ENCODE peak calls at places on chromosomes 7 and 10, in eight cellular contexts. U is GM12892, T is adrenal gland, E is HCT116, D is A549, F is gastrocnemius medialis, O is heart left ventricle, A is spleen. R is an unnamed sample.

GRCh38 chr7:130740617-130741016 is 6.6 kb upstream of the KLF14 start:
- DNase-seq in U (no peak), T (no peak), E (no peak), D (no peak), F (no peak), O (no peak), A (no peak), R (no peak)

GRCh38 chr7:45589915-45590678 is 15.9 kb downstream of the ADCY1 start:
- DNase-seq in U (no peak), T (no peak), E (no peak), D (no peak), F (no peak), O (no peak), A (peak; percentile 53), R (no peak)

GRCh38 chr7:158107806-158108205 is 479.8 kb downstream of the PTPRN2 start:
- DNase-seq in U (no peak), T (no peak), E (no peak), D (no peak), F (no peak), O (no peak), A (no peak), R (no peak)

GRCh38 chr7:34842782-34843181 is 184.8 kb downstream of the NPSR1 start:
- DNase-seq in U (no peak), T (no peak), E (no peak), D (no peak), F (no peak), O (no peak), A (no peak), R (no peak)

GRCh38 chr10:67697646-67698245 is 1.8 kb upstream of the CTNNA3 start:
- DNase-seq in U (peak; percentile 14), T (peak; percentile 19), E (peak; percentile 41), D (peak; percentile 58), F (no peak), O (no peak), A (no peak), R (peak; percentile 52)

GRCh38 chr10:97647556-97647955 is 7.1 kb downstream of the PI4K2A start:
- DNase-seq in U (no peak), T (no peak), E (no peak), D (no peak), F (no peak), O (no peak), A (no peak), R (no peak)

GRCh38 chr10:31958849-31959248 is 30.2 kb upstream of the ARHGAP12 start:
- DNase-seq in U (no peak), T (no peak), E (no peak), D (no peak), F (no peak), O (no peak), A (no peak), R (no peak)

GRCh38 chr10:43968961-43969360 is 320.3 kb upstream of the ZNF32 start:
- DNase-seq in U (no peak), T (no peak), E (no peak), D (no peak), F (no peak), O (no peak), A (no peak), R (no peak)

GRCh38 chr10:133351408-133352318 is 4.5 kb downstream of the PRAP1 start:
- DNase-seq in U (no peak), T (no peak), E (no peak), D (no peak), F (no peak), O (peak; percentile 56), A (no peak), R (no peak)

GRCh38 chr7:104928721-104929400 is 85.1 kb upstream of the KMT2E start:
- DNase-seq in U (no peak), T (no peak), E (no peak), D (no peak), F (no peak), O (no peak), A (no peak), R (no peak)

GRCh38 chr7:144398911-144399310 is 4.6 kb downstream of the NOBOX start:
- DNase-seq in U (no peak), T (no peak), E (no peak), D (no peak), F (no peak), O (no peak), A (no peak), R (no peak)

GRCh38 chr10:128092454-128092853 is 33.8 kb downstream of the MKI67 start:
- DNase-seq in U (no peak), T (no peak), E (no peak), D (no peak), F (no peak), O (no peak), A (no peak), R (no peak)

DNA sequence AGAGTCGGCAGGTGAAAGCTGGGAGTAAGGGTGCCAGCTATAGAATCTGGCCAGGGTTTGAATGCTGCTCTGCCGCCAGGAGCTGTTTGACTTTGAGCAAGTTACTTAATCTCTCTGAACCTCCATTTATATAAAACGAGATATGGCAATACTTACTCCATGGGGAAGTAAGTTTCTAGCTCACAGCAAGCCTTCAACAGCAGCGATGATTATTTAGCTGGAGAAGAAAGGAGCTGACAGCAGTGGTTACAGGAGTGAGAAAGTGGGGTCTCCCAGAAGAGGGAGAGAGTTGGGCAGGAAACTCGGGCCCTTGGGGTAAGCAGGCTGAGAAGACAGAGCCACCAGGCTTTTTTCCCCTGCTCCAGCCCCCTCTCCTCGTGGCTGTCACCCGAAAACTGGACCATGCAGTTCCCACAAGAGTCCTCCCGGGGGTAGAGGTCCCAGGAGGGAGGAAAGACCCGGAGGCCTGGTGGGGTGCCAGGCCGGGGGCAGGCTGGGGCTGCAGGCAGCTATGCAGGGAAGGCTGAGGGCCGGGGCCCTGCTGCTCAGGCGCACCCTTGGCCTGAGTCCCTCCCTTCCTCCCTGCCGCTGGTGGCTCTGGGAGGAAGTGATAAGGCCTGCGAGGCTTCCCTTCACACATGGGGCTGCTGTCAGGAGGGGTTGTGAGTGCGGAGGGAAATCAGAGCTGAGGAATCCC is 3.5 kb downstream of the NOS3 start:
- DNase-seq in U (no peak), T (no peak), E (no peak), D (no peak), F (no peak), O (peak; percentile 85), A (peak; percentile 88), R (peak; percentile 91)
- TF ChIP-seq POLR2A in U (no peak), T (no peak), E (no peak), D (no peak), F (no peak), O (peak; percentile 18), A (no peak), R (no peak)

DNA sequence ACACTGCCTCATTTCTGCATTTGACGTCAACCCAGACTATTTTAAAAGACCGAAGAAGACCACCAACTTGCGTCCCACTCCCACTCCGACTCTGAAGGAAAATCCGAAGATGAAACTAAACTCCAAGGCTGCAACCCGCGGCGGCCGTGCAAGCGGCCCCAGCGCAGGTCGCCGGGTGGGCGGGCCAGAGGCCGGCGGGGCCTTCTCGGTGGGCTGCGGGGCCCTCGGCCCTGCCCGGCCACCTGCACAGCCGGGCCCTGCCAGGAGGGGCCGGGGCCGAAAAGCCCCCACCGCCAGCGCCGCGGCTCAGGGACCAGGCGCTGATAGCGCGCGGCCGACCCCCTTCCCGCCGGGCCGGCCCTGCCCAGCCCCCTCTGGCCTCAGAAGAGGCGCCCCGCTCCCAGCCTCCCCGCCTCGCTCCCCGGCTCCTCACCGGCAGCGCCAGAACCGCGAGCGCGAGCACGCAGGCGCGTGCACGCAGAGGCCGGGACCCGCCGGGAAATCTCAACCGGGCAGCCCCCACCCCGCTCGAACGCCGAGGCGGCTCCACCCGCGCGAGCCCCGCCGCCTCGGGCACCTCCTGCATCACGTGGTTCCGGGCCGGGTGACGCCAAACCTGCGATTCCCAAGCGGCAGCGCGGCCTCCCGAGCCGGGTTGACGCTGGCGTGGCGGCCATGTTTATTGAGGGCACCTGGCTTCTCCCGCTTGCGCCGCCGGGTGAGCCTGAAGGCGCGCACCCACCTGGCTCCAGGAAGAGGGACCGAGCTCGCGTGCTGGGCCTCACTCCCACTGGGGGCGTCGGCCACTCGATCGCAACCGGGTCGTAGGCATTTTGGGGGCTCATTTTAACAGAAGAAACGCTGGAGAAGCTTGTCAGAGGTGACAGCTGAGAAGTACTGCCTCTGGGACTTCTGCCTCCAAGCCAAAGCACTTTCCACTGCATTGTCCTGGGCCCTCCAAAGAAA is at the start of gene C7orf25:
- DNase-seq in U (peak; percentile 86), T (peak; percentile 97), E (peak; percentile 82), D (peak; percentile 84), F (peak; percentile 94), O (peak; percentile 99), A (peak; percentile 100), R (peak; percentile 96)
- TF ChIP-seq POLR2A in U (no peak), T (peak; percentile 63), E (peak; percentile 48), D (peak; percentile 43), F (peak; percentile 38), O (peak; percentile 69), A (no peak), R (peak; percentile 22)

DNA sequence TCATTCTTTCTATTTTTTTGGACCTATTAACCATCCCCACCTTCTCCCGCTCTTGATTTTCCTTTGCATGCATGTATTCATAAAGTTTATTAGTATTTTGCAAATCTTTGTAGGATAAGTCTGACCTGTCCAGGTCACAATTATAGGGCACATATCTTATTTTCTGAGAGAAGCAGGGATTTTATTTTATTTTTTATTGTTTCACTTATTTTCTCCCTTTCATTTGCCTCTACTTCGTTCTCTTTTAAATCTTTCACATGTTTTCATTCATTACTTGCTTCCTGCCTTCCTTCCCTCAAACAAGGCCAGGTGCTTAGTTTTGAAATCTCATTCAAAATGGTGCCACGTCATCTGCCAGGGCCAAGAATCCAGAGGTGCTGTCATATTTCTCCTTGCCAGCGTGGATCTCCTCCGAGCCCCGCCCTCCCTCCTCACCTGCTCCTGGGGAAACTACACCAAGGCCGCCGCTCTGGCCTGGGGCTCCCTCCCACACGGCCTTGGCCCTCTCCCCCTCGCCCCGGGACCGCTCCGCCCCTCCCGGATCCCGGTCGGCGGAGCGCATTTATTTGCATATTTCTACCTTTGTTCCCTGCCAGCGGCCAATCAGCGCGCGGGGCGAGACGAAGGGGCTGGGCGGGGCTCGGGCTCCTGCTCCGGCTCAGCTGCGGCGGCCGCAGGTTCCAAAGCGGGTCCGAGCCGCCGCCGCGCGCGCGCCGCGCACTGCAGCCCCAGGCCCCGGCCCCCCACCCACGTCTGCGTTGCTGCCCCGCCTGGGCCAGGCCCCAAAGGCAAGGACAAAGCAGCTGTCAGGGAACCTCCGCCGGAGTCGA is at the start of gene TSPAN13:
- DNase-seq in U (no peak), T (peak; percentile 92), E (peak; percentile 86), D (peak; percentile 86), F (no peak), O (peak; percentile 90), A (peak; percentile 95), R (peak; percentile 89)
- TF ChIP-seq POLR2A in U (no peak), T (peak; percentile 77), E (peak; percentile 43), D (peak; percentile 35), F (peak; percentile 68), O (peak; percentile 77), A (no peak), R (peak; percentile 55)

DNA sequence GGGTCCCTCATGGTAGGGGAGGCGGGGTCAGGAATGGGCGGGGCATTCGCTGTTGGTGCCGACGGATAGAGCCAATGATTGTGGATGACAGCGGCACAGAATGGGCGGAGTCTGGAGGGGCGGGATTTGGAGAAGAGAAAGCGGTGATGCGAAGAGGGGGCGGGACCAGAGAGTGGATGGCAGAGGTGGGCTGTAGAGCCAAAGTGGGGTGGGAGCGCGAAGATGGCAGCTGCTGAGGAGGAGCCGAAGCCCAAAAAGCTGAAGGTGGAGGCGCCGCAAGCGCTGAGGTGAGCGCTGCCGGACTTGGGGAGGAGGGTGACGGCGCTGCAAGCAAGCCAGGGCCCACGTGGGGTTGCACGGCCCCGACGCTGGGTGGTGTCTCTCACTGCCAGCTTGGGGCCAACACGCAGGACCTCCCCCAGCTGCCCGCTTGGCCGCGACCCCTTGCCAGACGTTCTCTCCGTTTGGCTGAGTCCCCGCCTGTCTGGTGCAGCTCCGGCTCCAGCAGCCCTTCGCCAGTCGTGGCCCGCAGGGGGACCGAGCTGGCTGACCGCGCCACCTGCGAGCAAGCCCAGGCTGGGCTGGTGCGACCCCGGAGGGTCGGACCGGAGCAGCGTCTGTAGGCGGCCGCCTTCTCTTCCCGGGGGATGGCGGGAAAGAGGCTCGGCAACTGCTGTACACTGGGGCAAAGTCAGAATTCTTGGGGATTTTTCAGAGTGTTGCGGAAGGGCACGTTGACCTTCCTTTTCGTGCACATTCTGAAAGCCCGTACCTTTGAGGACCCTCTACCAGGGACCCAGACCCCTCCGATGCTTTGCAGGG is at the start of gene ADK:
- DNase-seq in U (peak; percentile 84), T (peak; percentile 100), E (peak; percentile 96), D (peak; percentile 99), F (peak; percentile 99), O (peak; percentile 99), A (peak; percentile 100), R (peak; percentile 99)
- TF ChIP-seq POLR2A in U (peak; percentile 78), T (peak; percentile 71), E (peak; percentile 40), D (peak; percentile 73), F (peak; percentile 93), O (peak; percentile 93), A (peak; percentile 51), R (no peak)

R was measured in erythroblast.